ENCODE peak calls at places on chromosomes 7 and 10, in four cellular contexts. One of them, this sample, is unnamed.

GRCh38 chr10:47049906-47050305 is 138.7 kb downstream of the PTPN20 start:
- DNase-seq in IMR-90: no peak
- DNase-seq in brain microvascular endothelial cell: no peak
- DNase-seq in CD4-positive, CD25-positive, alpha-beta regulatory T cell: no peak
- DNase-seq in this sample: peak; percentile 55

GRCh38 chr10:96390460-96390864 is 31.7 kb upstream of the OPALIN start:
- DNase-seq in IMR-90: no peak
- DNase-seq in brain microvascular endothelial cell: no peak
- DNase-seq in CD4-positive, CD25-positive, alpha-beta regulatory T cell: no peak
- DNase-seq in this sample: no peak

GRCh38 chr7:12596225-12596790 is 25.8 kb downstream of the SCIN start:
- DNase-seq in IMR-90: no peak
- DNase-seq in brain microvascular endothelial cell: no peak
- DNase-seq in CD4-positive, CD25-positive, alpha-beta regulatory T cell: no peak
- DNase-seq in this sample: no peak

GRCh38 chr7:73738220-73738611 is 386 bp downstream of the ABHD11 start:
- DNase-seq in IMR-90: peak; percentile 25
- DNase-seq in brain microvascular endothelial cell: peak; percentile 28
- DNase-seq in CD4-positive, CD25-positive, alpha-beta regulatory T cell: peak; percentile 44
- DNase-seq in this sample: no peak

GRCh38 chr10:31051703-31052102 is 20.0 kb upstream of the ZNF438 start:
- DNase-seq in IMR-90: peak; percentile 15
- DNase-seq in brain microvascular endothelial cell: peak; percentile 9
- DNase-seq in CD4-positive, CD25-positive, alpha-beta regulatory T cell: no peak
- DNase-seq in this sample: no peak

GRCh38 chr10:121692626-121693025 is 94.4 kb upstream of the FGFR2 start:
- DNase-seq in IMR-90: no peak
- DNase-seq in brain microvascular endothelial cell: no peak
- DNase-seq in CD4-positive, CD25-positive, alpha-beta regulatory T cell: no peak
- DNase-seq in this sample: no peak

GRCh38 chr10:33247221-33247907 is 87.1 kb downstream of the NRP1 start:
- DNase-seq in IMR-90: no peak
- DNase-seq in brain microvascular endothelial cell: no peak
- DNase-seq in CD4-positive, CD25-positive, alpha-beta regulatory T cell: no peak
- DNase-seq in this sample: no peak

GRCh38 chr7:55526770-55527169 is 45.5 kb downstream of the VOPP1 start:
- DNase-seq in IMR-90: no peak
- DNase-seq in brain microvascular endothelial cell: no peak
- DNase-seq in CD4-positive, CD25-positive, alpha-beta regulatory T cell: no peak
- DNase-seq in this sample: no peak

GRCh38 chr10:92830478-92831389 is 17.6 kb upstream of the EXOC6 start:
- DNase-seq in IMR-90: no peak
- DNase-seq in brain microvascular endothelial cell: no peak
- DNase-seq in CD4-positive, CD25-positive, alpha-beta regulatory T cell: peak; percentile 4
- DNase-seq in this sample: no peak

GRCh38 chr10:31919010-31919409 is 9.6 kb downstream of the ARHGAP12 start:
- DNase-seq in IMR-90: no peak
- DNase-seq in brain microvascular endothelial cell: no peak
- DNase-seq in CD4-positive, CD25-positive, alpha-beta regulatory T cell: no peak
- DNase-seq in this sample: no peak

GRCh38 chr7:25665346-25665745 is 437.1 kb upstream of the NPVF start:
- DNase-seq in IMR-90: no peak
- DNase-seq in brain microvascular endothelial cell: no peak
- DNase-seq in CD4-positive, CD25-positive, alpha-beta regulatory T cell: no peak
- DNase-seq in this sample: no peak

GRCh38 chr7:38452615-38453014 is 178.6 kb downstream of the AMPH start:
- DNase-seq in IMR-90: peak; percentile 41
- DNase-seq in brain microvascular endothelial cell: no peak
- DNase-seq in CD4-positive, CD25-positive, alpha-beta regulatory T cell: no peak
- DNase-seq in this sample: no peak

GRCh38 chr7:156143683-156144082 is 331.4 kb upstream of the SHH start:
- DNase-seq in IMR-90: no peak
- DNase-seq in brain microvascular endothelial cell: no peak
- DNase-seq in CD4-positive, CD25-positive, alpha-beta regulatory T cell: no peak
- DNase-seq in this sample: no peak

GRCh38 chr10:24209946-24210491 is 1.1 kb downstream of the KIAA1217 start:
- DNase-seq in IMR-90: peak; percentile 71
- DNase-seq in brain microvascular endothelial cell: peak; percentile 52
- DNase-seq in CD4-positive, CD25-positive, alpha-beta regulatory T cell: no peak
- DNase-seq in this sample: no peak

GRCh38 chr7:157873664-157874063 is 536.9 kb downstream of the DNAJB6 start:
- DNase-seq in IMR-90: no peak
- DNase-seq in brain microvascular endothelial cell: no peak
- DNase-seq in CD4-positive, CD25-positive, alpha-beta regulatory T cell: no peak
- DNase-seq in this sample: no peak

GRCh38 chr10:11742779-11743298 is 657 bp downstream of the ECHDC3 start:
- DNase-seq in IMR-90: no peak
- DNase-seq in brain microvascular endothelial cell: no peak
- DNase-seq in CD4-positive, CD25-positive, alpha-beta regulatory T cell: no peak
- DNase-seq in this sample: no peak

DNA sequence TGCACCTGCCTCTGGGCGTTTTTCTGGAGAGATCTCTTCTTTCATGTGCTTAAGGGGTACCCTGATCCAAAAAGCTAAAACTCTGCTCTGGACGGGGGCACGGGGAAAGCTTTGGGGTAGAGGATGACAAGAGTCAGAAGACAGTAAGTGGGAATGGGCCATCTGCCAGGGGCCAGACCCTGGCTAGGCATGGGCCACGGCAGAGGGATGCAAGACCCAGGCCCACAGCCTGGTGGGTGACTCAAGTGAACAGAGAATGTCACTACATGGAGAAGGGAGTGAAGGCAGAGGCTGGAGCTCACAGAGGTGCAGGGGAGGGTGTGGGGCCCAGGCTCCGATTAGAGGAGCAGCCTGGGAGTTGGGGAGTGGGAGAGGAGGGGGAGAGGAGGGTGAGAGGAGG is 15.3 kb downstream of the FLNC start:
- DNase-seq in IMR-90: no peak
- DNase-seq in brain microvascular endothelial cell: no peak
- DNase-seq in CD4-positive, CD25-positive, alpha-beta regulatory T cell: no peak
- DNase-seq in this sample: no peak
- H3K27ac ChIP-seq in IMR-90: no peak overlapping the region
- H3K27ac ChIP-seq in brain microvascular endothelial cell: no peak overlapping the region
- H3K27ac ChIP-seq in CD4-positive, CD25-positive, alpha-beta regulatory T cell: no peak overlapping the region
- H3K27ac ChIP-seq in this sample: no peak overlapping the region

GRCh38 chr10:119473715-119474230 is 68.7 kb downstream of the RGS10 start:
- DNase-seq in IMR-90: no peak
- DNase-seq in brain microvascular endothelial cell: no peak
- DNase-seq in CD4-positive, CD25-positive, alpha-beta regulatory T cell: no peak
- DNase-seq in this sample: no peak
- H3K4me3 ChIP-seq in IMR-90: no peak overlapping the region
- H3K4me3 ChIP-seq in brain microvascular endothelial cell: no peak overlapping the region
- H3K4me3 ChIP-seq in CD4-positive, CD25-positive, alpha-beta regulatory T cell: no peak overlapping the region
- H3K4me3 ChIP-seq in this sample: no peak overlapping the region

GRCh38 chr10:4546931-4547330 is 279.1 kb upstream of the AKR1E2 start:
- DNase-seq in IMR-90: no peak
- DNase-seq in brain microvascular endothelial cell: no peak
- DNase-seq in CD4-positive, CD25-positive, alpha-beta regulatory T cell: no peak
- DNase-seq in this sample: no peak
- H3K27ac ChIP-seq in IMR-90: no peak overlapping the region
- H3K27ac ChIP-seq in brain microvascular endothelial cell: peak overlapping the region; percentile 77
- H3K27ac ChIP-seq in CD4-positive, CD25-positive, alpha-beta regulatory T cell: no peak overlapping the region
- H3K27ac ChIP-seq in this sample: no peak overlapping the region

DNA sequence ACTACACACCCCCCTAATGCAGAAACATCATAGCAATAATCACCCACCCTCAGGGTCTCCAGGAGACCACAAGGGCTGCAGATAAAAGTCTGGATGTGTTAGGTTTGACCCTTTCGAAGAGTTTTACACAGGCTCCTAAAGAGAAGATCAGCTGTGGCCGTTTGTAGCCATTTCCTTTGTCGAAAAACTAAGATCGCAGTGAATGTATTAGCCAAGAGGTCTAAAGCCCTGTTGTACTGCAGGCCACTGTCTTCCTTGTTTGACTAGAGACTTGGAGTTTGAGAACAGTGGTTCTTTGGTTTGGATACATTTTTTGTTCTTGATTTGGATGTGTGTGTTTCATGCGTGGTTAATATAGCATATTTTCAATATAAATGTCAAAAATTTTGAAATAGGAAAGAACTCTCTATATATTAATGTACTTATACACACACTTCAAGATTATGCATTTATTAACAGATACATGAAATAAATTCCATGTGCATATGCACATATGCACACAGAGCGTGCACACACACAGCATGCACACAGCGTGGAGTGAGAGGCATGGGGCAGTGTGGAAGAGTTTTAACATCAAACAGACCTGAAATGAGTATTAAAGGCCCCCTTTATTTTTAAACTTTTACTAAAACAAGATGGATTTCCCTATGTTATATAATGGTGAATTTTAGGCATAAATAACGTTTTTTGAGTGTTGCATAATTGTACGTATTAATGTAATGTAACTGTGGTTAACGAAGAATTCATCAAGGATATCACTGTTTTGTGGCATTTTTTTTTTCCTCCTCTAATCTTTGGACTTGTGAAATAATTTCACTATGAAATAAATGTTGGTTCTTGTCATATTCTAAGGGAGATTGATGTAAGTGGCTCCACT is 2.2 kb downstream of the IKZF1 start:
- DNase-seq in IMR-90: no peak
- DNase-seq in brain microvascular endothelial cell: no peak
- DNase-seq in CD4-positive, CD25-positive, alpha-beta regulatory T cell: no peak
- DNase-seq in this sample: peak; percentile 72
- H3K4me3 ChIP-seq in IMR-90: no peak overlapping the region
- H3K4me3 ChIP-seq in brain microvascular endothelial cell: no peak overlapping the region
- H3K4me3 ChIP-seq in CD4-positive, CD25-positive, alpha-beta regulatory T cell: peak overlapping the region; percentile 100
- H3K4me3 ChIP-seq in this sample: peak overlapping the region; percentile 77

GRCh38 chr10:125002044-125002422 is 60.1 kb downstream of the ZRANB1 start:
- DNase-seq in IMR-90: no peak
- DNase-seq in brain microvascular endothelial cell: no peak
- DNase-seq in CD4-positive, CD25-positive, alpha-beta regulatory T cell: no peak
- DNase-seq in this sample: peak; percentile 67

GRCh38 chr10:125004571-125005311 is 62.8 kb downstream of the ZRANB1 start:
- DNase-seq in IMR-90: no peak
- DNase-seq in brain microvascular endothelial cell: no peak
- DNase-seq in CD4-positive, CD25-positive, alpha-beta regulatory T cell: no peak
- DNase-seq in this sample: peak; percentile 54

GRCh38 chr10:125002423-125003145 is 60.7 kb downstream of the ZRANB1 start:
- DNase-seq in IMR-90: no peak
- DNase-seq in brain microvascular endothelial cell: no peak
- DNase-seq in CD4-positive, CD25-positive, alpha-beta regulatory T cell: no peak
- DNase-seq in this sample: peak; percentile 69

GRCh38 chr10:125003901-125004467 is 62.1 kb downstream of the ZRANB1 start:
- DNase-seq in IMR-90: no peak
- DNase-seq in brain microvascular endothelial cell: no peak
- DNase-seq in CD4-positive, CD25-positive, alpha-beta regulatory T cell: no peak
- DNase-seq in this sample: peak; percentile 49

DNA sequence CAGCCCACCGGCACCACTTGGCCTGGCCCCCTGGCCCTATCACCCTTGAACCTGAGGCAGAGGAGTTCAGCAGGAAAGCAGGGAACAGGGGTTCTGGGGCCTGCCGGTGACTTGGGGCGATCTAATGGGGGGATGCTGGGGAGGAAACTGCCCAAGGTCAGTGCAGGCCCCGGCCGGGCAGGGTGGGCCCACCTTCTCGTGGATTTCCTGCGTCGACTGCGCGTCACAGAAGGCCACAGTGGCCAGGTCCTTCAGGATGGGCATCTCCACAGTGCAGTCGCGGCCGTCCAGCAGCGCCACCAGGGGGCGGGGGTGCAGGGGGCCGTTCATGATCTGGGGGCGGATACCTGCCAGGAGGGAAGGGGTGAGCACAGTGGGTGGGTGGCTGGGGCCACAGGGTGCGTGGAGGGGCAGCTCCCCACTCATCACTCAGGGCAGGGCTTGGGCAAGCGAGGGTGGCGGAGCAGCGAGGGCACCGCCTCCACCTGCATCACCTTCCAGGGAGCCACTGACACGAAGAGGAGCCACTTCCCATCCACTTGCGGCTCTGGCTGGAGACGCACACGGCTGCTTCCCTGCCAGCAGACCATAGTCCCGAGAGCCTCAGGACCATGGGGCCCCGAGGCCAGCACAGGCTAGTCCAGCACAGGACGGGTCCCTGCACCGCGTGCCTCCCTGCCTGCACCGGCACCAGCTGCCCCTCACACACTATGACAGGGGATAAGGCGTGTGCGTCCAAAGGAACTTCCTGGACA is 61.4 kb downstream of the ZRANB1 start:
- DNase-seq in IMR-90: no peak
- DNase-seq in brain microvascular endothelial cell: no peak
- DNase-seq in CD4-positive, CD25-positive, alpha-beta regulatory T cell: no peak
- DNase-seq in this sample: peak; percentile 69
- H3K27ac ChIP-seq in IMR-90: no peak overlapping the region
- H3K27ac ChIP-seq in brain microvascular endothelial cell: no peak overlapping the region
- H3K27ac ChIP-seq in CD4-positive, CD25-positive, alpha-beta regulatory T cell: no peak overlapping the region
- H3K27ac ChIP-seq in this sample: no peak overlapping the region

DNA sequence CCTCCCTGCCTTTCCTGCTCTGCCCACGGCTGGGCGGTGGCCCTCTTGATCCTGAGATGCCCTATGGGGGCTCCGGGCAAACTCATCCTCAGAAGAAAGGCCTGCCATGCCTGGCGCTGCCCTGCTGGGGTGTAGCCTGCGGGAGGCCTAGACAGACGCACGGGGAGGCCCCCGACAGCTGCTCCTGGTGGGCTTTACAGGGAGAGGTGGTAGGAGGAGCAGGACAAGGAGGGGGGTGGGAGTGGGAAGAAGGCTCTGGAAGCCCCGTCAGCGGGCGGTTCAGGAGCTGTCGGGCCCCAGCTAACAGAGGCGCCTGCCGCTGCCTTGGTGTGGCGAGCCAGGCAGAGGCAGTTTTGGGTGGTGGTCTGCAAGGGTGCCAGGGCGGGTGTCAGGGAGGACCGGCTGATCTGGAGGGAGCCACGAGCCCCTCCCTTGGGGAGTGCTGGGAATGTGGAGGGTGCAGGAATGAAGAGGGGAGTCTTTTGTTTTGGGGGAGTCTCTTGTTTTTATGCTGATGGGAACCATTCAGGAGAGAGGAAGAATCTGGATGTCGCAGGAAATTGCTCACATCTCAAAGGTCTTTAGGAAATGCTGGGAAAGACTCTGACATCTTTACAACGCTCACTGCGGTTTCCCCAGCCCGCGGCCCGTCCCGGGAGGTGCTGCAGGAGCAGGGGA is 63.5 kb downstream of the CFAP46 start:
- DNase-seq in IMR-90: no peak
- DNase-seq in brain microvascular endothelial cell: no peak
- DNase-seq in CD4-positive, CD25-positive, alpha-beta regulatory T cell: no peak
- DNase-seq in this sample: peak; percentile 58
- H3K4me3 ChIP-seq in IMR-90: no peak overlapping the region
- H3K4me3 ChIP-seq in brain microvascular endothelial cell: no peak overlapping the region
- H3K4me3 ChIP-seq in CD4-positive, CD25-positive, alpha-beta regulatory T cell: no peak overlapping the region
- H3K4me3 ChIP-seq in this sample: no peak overlapping the region

GRCh38 chr7:47488969-47489342 is 93.0 kb downstream of the TNS3 start:
- DNase-seq in IMR-90: no peak
- DNase-seq in brain microvascular endothelial cell: no peak
- DNase-seq in CD4-positive, CD25-positive, alpha-beta regulatory T cell: no peak
- DNase-seq in this sample: peak; percentile 15
- H3K27ac ChIP-seq in IMR-90: no peak overlapping the region
- H3K27ac ChIP-seq in brain microvascular endothelial cell: no peak overlapping the region
- H3K27ac ChIP-seq in CD4-positive, CD25-positive, alpha-beta regulatory T cell: no peak overlapping the region
- H3K27ac ChIP-seq in this sample: peak overlapping the region; percentile 12